ENCODE peak calls at places on chromosomes 3 and 15, in six cellular contexts. M, K, Z, T, P and J are unnamed samples.
A peak's percentile ranks its signal among the peaks of the same experiment; 100 is the strongest.

GRCh38 chr3:117706037-117706436 is 996.5 kb downstream of the TUSC7 start:
- DNase-seq in P (no peak), Z (no peak), K (no peak), M (no peak), T (peak; percentile 61), J (no peak)

GRCh38 chr3:159919873-159920272 is 68.8 kb upstream of the IL12A start:
- DNase-seq in K (no peak), Z (no peak), M (no peak), P (no peak), T (no peak), J (no peak)

GRCh38 chr3:59446775-59447465 is 397.1 kb upstream of the CFAP20DC start:
- DNase-seq in K (no peak), P (no peak), Z (no peak), M (no peak), T (no peak), J (no peak)

GRCh38 chr15:42595641-42596240 is 20.3 kb downstream of the STARD9 start:
- DNase-seq in T (peak; percentile 20), K (no peak), P (no peak), M (no peak), Z (no peak), J (no peak)

GRCh38 chr15:49988766-49989165 is 130.3 kb downstream of the ATP8B4 start:
- DNase-seq in M (no peak), K (no peak), T (no peak), Z (no peak), P (peak; percentile 1), J (no peak)

GRCh38 chr3:184734903-184735630 is 23.2 kb upstream of the MAGEF1 start:
- DNase-seq in M (no peak), K (peak; percentile 5), P (no peak), Z (no peak), T (no peak), J (peak; percentile 10)

GRCh38 chr3:197001106-197001971 is 28.3 kb downstream of the MELTF start:
- DNase-seq in Z (no peak), M (no peak), P (no peak), K (peak; percentile 63), T (no peak), J (no peak)

GRCh38 chr3:50674349-50675178 is at the start of gene DOCK3:
- DNase-seq in M (peak; percentile 64), P (peak; percentile 27), K (peak; percentile 23), T (peak; percentile 90), Z (peak; percentile 99), J (no peak)

GRCh38 chr15:65638681-65639089 is 16.9 kb downstream of the SLC24A1 start:
- DNase-seq in M (peak; percentile 79), K (no peak), Z (peak; percentile 78), P (peak; percentile 73), T (peak; percentile 75), J (no peak)

GRCh38 chr3:172658344-172659245 is 52.3 kb downstream of the NCEH1 start:
- DNase-seq in K (no peak), M (no peak), T (peak; percentile 66), Z (no peak), P (no peak), J (peak; percentile 27)

GRCh38 chr3:45110185-45110833 is 35.9 kb downstream of the CDCP1 start:
- DNase-seq in T (no peak), Z (no peak), K (no peak), P (no peak), M (peak; percentile 42), J (no peak)

GRCh38 chr3:55978953-55979352 is 489.3 kb downstream of the ERC2 start:
- DNase-seq in T (no peak), Z (no peak), K (no peak), M (no peak), P (no peak), J (no peak)

GRCh38 chr3:8848696-8849131 is 79.3 kb upstream of the OXTR start:
- DNase-seq in Z (no peak), T (peak; percentile 14), P (no peak), M (no peak), K (no peak), J (no peak)

GRCh38 chr15:48928877-48929538 is 34.7 kb downstream of the SHC4 start:
- DNase-seq in Z (no peak), M (no peak), T (no peak), P (no peak), K (no peak), J (no peak)

GRCh38 chr3:115228266-115228665 is 81.2 kb upstream of the ZBTB20 start:
- DNase-seq in Z (no peak), K (no peak), M (no peak), P (no peak), T (no peak), J (no peak)

GRCh38 chr3:20326537-20326936 is 140.5 kb upstream of the SGO1 start:
- DNase-seq in M (no peak), Z (no peak), K (no peak), P (no peak), T (no peak), J (no peak)

GRCh38 chr3:194046995-194047681 is 88.8 kb upstream of the HES1 start:
- DNase-seq in T (no peak), P (peak; percentile 84), Z (no peak), K (peak; percentile 62), M (no peak), J (no peak)

GRCh38 chr15:79049416-79049815 is 41.2 kb downstream of the RASGRF1 start:
- DNase-seq in P (no peak), T (no peak), K (no peak), M (no peak), Z (no peak), J (no peak)

GRCh38 chr3:133691410-133692107 is 29.8 kb upstream of the TOPBP1 start:
- DNase-seq in T (no peak), K (no peak), Z (no peak), P (no peak), M (no peak), J (no peak)

GRCh38 chr3:46076606-46077005 is 49.3 kb upstream of the XCR1 start:
- DNase-seq in Z (no peak), M (no peak), T (no peak), P (no peak), K (no peak), J (no peak)

GRCh38 chr15:95286911-95287769 is 1043.4 kb upstream of the NR2F2 start:
- DNase-seq in K (no peak), Z (no peak), T (no peak), P (no peak), M (no peak), J (no peak)

GRCh38 chr3:171461087-171461917 is 1.1 kb upstream of the TNIK start:
- DNase-seq in P (peak; percentile 74), T (peak; percentile 60), K (peak; percentile 23), Z (no peak), M (peak; percentile 37), J (no peak)

GRCh38 chr15:73935547-73935946 is 9.3 kb downstream of the LOXL1 start:
- DNase-seq in K (no peak), P (no peak), Z (no peak), T (no peak), M (no peak), J (no peak)